ENCODE peak calls at places on chromosomes 5 and 9, in eight cellular contexts. One of them, this sample, is unnamed.

GRCh38 chr9:133592731-133593409 is 16.3 kb downstream of the FAM163B start:
- DNase-seq in psoas muscle: no peak
- DNase-seq in stimulated activated CD8-positive, alpha-beta memory T cell treated with anti-CD3 and anti-CD28 coated beads, Interleukin-15, amount 100 ng/mL, for 1 hour: no peak
- DNase-seq in amniotic stem cell: no peak
- DNase-seq in naive thymus-derived CD8-positive, alpha-beta T cell: no peak
- DNase-seq in GM23248: no peak
- DNase-seq in NCI-H1694 treated with DMSO at 0.1 percent for 48 hours: peak
- DNase-seq in cardiac muscle cell: peak
- DNase-seq in this sample: no peak

GRCh38 chr9:131618785-131619184 is 73.5 kb downstream of the PRRT1B start:
- DNase-seq in psoas muscle: no peak
- DNase-seq in stimulated activated CD8-positive, alpha-beta memory T cell treated with anti-CD3 and anti-CD28 coated beads, Interleukin-15, amount 100 ng/mL, for 1 hour: no peak
- DNase-seq in amniotic stem cell: no peak
- DNase-seq in naive thymus-derived CD8-positive, alpha-beta T cell: no peak
- DNase-seq in GM23248: no peak
- DNase-seq in NCI-H1694 treated with DMSO at 0.1 percent for 48 hours: no peak
- DNase-seq in cardiac muscle cell: no peak
- DNase-seq in this sample: no peak

GRCh38 chr5:123350744-123351143 is 72.5 kb downstream of the CEP120 start:
- DNase-seq in psoas muscle: no peak
- DNase-seq in stimulated activated CD8-positive, alpha-beta memory T cell treated with anti-CD3 and anti-CD28 coated beads, Interleukin-15, amount 100 ng/mL, for 1 hour: no peak
- DNase-seq in amniotic stem cell: no peak
- DNase-seq in naive thymus-derived CD8-positive, alpha-beta T cell: no peak
- DNase-seq in GM23248: peak
- DNase-seq in NCI-H1694 treated with DMSO at 0.1 percent for 48 hours: no peak
- DNase-seq in cardiac muscle cell: no peak
- DNase-seq in this sample: no peak

GRCh38 chr5:115583474-115583873 is 18.8 kb downstream of the TICAM2 start:
- DNase-seq in psoas muscle: no peak
- DNase-seq in stimulated activated CD8-positive, alpha-beta memory T cell treated with anti-CD3 and anti-CD28 coated beads, Interleukin-15, amount 100 ng/mL, for 1 hour: no peak
- DNase-seq in amniotic stem cell: no peak
- DNase-seq in naive thymus-derived CD8-positive, alpha-beta T cell: no peak
- DNase-seq in GM23248: peak
- DNase-seq in NCI-H1694 treated with DMSO at 0.1 percent for 48 hours: no peak
- DNase-seq in cardiac muscle cell: peak
- DNase-seq in this sample: no peak

GRCh38 chr5:33788922-33789321 is 102.9 kb downstream of the ADAMTS12 start:
- DNase-seq in psoas muscle: no peak
- DNase-seq in stimulated activated CD8-positive, alpha-beta memory T cell treated with anti-CD3 and anti-CD28 coated beads, Interleukin-15, amount 100 ng/mL, for 1 hour: no peak
- DNase-seq in amniotic stem cell: peak
- DNase-seq in naive thymus-derived CD8-positive, alpha-beta T cell: no peak
- DNase-seq in GM23248: peak
- DNase-seq in NCI-H1694 treated with DMSO at 0.1 percent for 48 hours: no peak
- DNase-seq in cardiac muscle cell: peak
- DNase-seq in this sample: no peak

GRCh38 chr5:30849801-30850370 is 343.6 kb upstream of the CDH6 start:
- DNase-seq in psoas muscle: no peak
- DNase-seq in stimulated activated CD8-positive, alpha-beta memory T cell treated with anti-CD3 and anti-CD28 coated beads, Interleukin-15, amount 100 ng/mL, for 1 hour: no peak
- DNase-seq in amniotic stem cell: peak
- DNase-seq in naive thymus-derived CD8-positive, alpha-beta T cell: no peak
- DNase-seq in GM23248: peak
- DNase-seq in NCI-H1694 treated with DMSO at 0.1 percent for 48 hours: no peak
- DNase-seq in cardiac muscle cell: peak
- DNase-seq in this sample: no peak

GRCh38 chr5:102959055-102959454 is 160.9 kb downstream of the GIN1 start:
- DNase-seq in psoas muscle: no peak
- DNase-seq in stimulated activated CD8-positive, alpha-beta memory T cell treated with anti-CD3 and anti-CD28 coated beads, Interleukin-15, amount 100 ng/mL, for 1 hour: no peak
- DNase-seq in amniotic stem cell: peak
- DNase-seq in naive thymus-derived CD8-positive, alpha-beta T cell: no peak
- DNase-seq in GM23248: peak
- DNase-seq in NCI-H1694 treated with DMSO at 0.1 percent for 48 hours: no peak
- DNase-seq in cardiac muscle cell: peak
- DNase-seq in this sample: no peak

GRCh38 chr5:37412515-37412914 is 33.4 kb downstream of the WDR70 start:
- DNase-seq in psoas muscle: no peak
- DNase-seq in stimulated activated CD8-positive, alpha-beta memory T cell treated with anti-CD3 and anti-CD28 coated beads, Interleukin-15, amount 100 ng/mL, for 1 hour: no peak
- DNase-seq in amniotic stem cell: no peak
- DNase-seq in naive thymus-derived CD8-positive, alpha-beta T cell: no peak
- DNase-seq in GM23248: no peak
- DNase-seq in NCI-H1694 treated with DMSO at 0.1 percent for 48 hours: no peak
- DNase-seq in cardiac muscle cell: no peak
- DNase-seq in this sample: no peak

GRCh38 chr9:127779136-127779981 is 893 bp upstream of the SH2D3C start:
- DNase-seq in psoas muscle: no peak
- DNase-seq in stimulated activated CD8-positive, alpha-beta memory T cell treated with anti-CD3 and anti-CD28 coated beads, Interleukin-15, amount 100 ng/mL, for 1 hour: no peak
- DNase-seq in amniotic stem cell: no peak
- DNase-seq in naive thymus-derived CD8-positive, alpha-beta T cell: no peak
- DNase-seq in GM23248: peak
- DNase-seq in NCI-H1694 treated with DMSO at 0.1 percent for 48 hours: no peak
- DNase-seq in cardiac muscle cell: peak
- DNase-seq in this sample: peak

GRCh38 chr5:31664566-31664965 is 25.6 kb downstream of the PDZD2 start:
- DNase-seq in psoas muscle: no peak
- DNase-seq in stimulated activated CD8-positive, alpha-beta memory T cell treated with anti-CD3 and anti-CD28 coated beads, Interleukin-15, amount 100 ng/mL, for 1 hour: no peak
- DNase-seq in amniotic stem cell: no peak
- DNase-seq in naive thymus-derived CD8-positive, alpha-beta T cell: no peak
- DNase-seq in GM23248: no peak
- DNase-seq in NCI-H1694 treated with DMSO at 0.1 percent for 48 hours: no peak
- DNase-seq in cardiac muscle cell: peak
- DNase-seq in this sample: no peak

GRCh38 chr5:68088302-68088701 is 127.3 kb upstream of the PIK3R1 start:
- DNase-seq in psoas muscle: no peak
- DNase-seq in stimulated activated CD8-positive, alpha-beta memory T cell treated with anti-CD3 and anti-CD28 coated beads, Interleukin-15, amount 100 ng/mL, for 1 hour: no peak
- DNase-seq in amniotic stem cell: peak
- DNase-seq in naive thymus-derived CD8-positive, alpha-beta T cell: no peak
- DNase-seq in GM23248: peak
- DNase-seq in NCI-H1694 treated with DMSO at 0.1 percent for 48 hours: no peak
- DNase-seq in cardiac muscle cell: peak
- DNase-seq in this sample: no peak

GRCh38 chr9:89449261-89449671 is 48.6 kb downstream of the SEMA4D start:
- DNase-seq in psoas muscle: no peak
- DNase-seq in stimulated activated CD8-positive, alpha-beta memory T cell treated with anti-CD3 and anti-CD28 coated beads, Interleukin-15, amount 100 ng/mL, for 1 hour: no peak
- DNase-seq in amniotic stem cell: no peak
- DNase-seq in naive thymus-derived CD8-positive, alpha-beta T cell: no peak
- DNase-seq in GM23248: no peak
- DNase-seq in NCI-H1694 treated with DMSO at 0.1 percent for 48 hours: no peak
- DNase-seq in cardiac muscle cell: no peak
- DNase-seq in this sample: peak

GRCh38 chr5:66713998-66714397 is 117.8 kb downstream of the MAST4 start:
- DNase-seq in psoas muscle: no peak
- DNase-seq in stimulated activated CD8-positive, alpha-beta memory T cell treated with anti-CD3 and anti-CD28 coated beads, Interleukin-15, amount 100 ng/mL, for 1 hour: no peak
- DNase-seq in amniotic stem cell: no peak
- DNase-seq in naive thymus-derived CD8-positive, alpha-beta T cell: no peak
- DNase-seq in GM23248: peak
- DNase-seq in NCI-H1694 treated with DMSO at 0.1 percent for 48 hours: no peak
- DNase-seq in cardiac muscle cell: peak
- DNase-seq in this sample: no peak

GRCh38 chr9:124813041-124813440 is 36.1 kb downstream of the OLFML2A start:
- DNase-seq in psoas muscle: no peak
- DNase-seq in stimulated activated CD8-positive, alpha-beta memory T cell treated with anti-CD3 and anti-CD28 coated beads, Interleukin-15, amount 100 ng/mL, for 1 hour: no peak
- DNase-seq in amniotic stem cell: no peak
- DNase-seq in naive thymus-derived CD8-positive, alpha-beta T cell: no peak
- DNase-seq in GM23248: no peak
- DNase-seq in NCI-H1694 treated with DMSO at 0.1 percent for 48 hours: no peak
- DNase-seq in cardiac muscle cell: no peak
- DNase-seq in this sample: no peak

GRCh38 chr5:138701678-138702077 is 51.5 kb upstream of the CTNNA1 start:
- DNase-seq in psoas muscle: no peak
- DNase-seq in stimulated activated CD8-positive, alpha-beta memory T cell treated with anti-CD3 and anti-CD28 coated beads, Interleukin-15, amount 100 ng/mL, for 1 hour: no peak
- DNase-seq in amniotic stem cell: no peak
- DNase-seq in naive thymus-derived CD8-positive, alpha-beta T cell: no peak
- DNase-seq in GM23248: no peak
- DNase-seq in NCI-H1694 treated with DMSO at 0.1 percent for 48 hours: no peak
- DNase-seq in cardiac muscle cell: no peak
- DNase-seq in this sample: no peak

GRCh38 chr9:113817171-113817570 is 58.9 kb upstream of the ZNF618 start:
- DNase-seq in psoas muscle: no peak
- DNase-seq in stimulated activated CD8-positive, alpha-beta memory T cell treated with anti-CD3 and anti-CD28 coated beads, Interleukin-15, amount 100 ng/mL, for 1 hour: no peak
- DNase-seq in amniotic stem cell: no peak
- DNase-seq in naive thymus-derived CD8-positive, alpha-beta T cell: no peak
- DNase-seq in GM23248: no peak
- DNase-seq in NCI-H1694 treated with DMSO at 0.1 percent for 48 hours: no peak
- DNase-seq in cardiac muscle cell: no peak
- DNase-seq in this sample: no peak

GRCh38 chr5:111463304-111463703 is 49.0 kb downstream of the STARD4 start:
- DNase-seq in psoas muscle: no peak
- DNase-seq in stimulated activated CD8-positive, alpha-beta memory T cell treated with anti-CD3 and anti-CD28 coated beads, Interleukin-15, amount 100 ng/mL, for 1 hour: no peak
- DNase-seq in amniotic stem cell: no peak
- DNase-seq in naive thymus-derived CD8-positive, alpha-beta T cell: no peak
- DNase-seq in GM23248: no peak
- DNase-seq in NCI-H1694 treated with DMSO at 0.1 percent for 48 hours: no peak
- DNase-seq in cardiac muscle cell: no peak
- DNase-seq in this sample: no peak

GRCh38 chr9:123111977-123112869 is 78.8 kb downstream of the GPR21 start:
- DNase-seq in psoas muscle: no peak
- DNase-seq in stimulated activated CD8-positive, alpha-beta memory T cell treated with anti-CD3 and anti-CD28 coated beads, Interleukin-15, amount 100 ng/mL, for 1 hour: no peak
- DNase-seq in amniotic stem cell: no peak
- DNase-seq in naive thymus-derived CD8-positive, alpha-beta T cell: no peak
- DNase-seq in GM23248: no peak
- DNase-seq in NCI-H1694 treated with DMSO at 0.1 percent for 48 hours: no peak
- DNase-seq in cardiac muscle cell: peak
- DNase-seq in this sample: peak

GRCh38 chr5:93574939-93575241 is 6.1 kb downstream of the NR2F1-AS1 start:
- DNase-seq in psoas muscle: no peak
- DNase-seq in stimulated activated CD8-positive, alpha-beta memory T cell treated with anti-CD3 and anti-CD28 coated beads, Interleukin-15, amount 100 ng/mL, for 1 hour: no peak
- DNase-seq in amniotic stem cell: no peak
- DNase-seq in naive thymus-derived CD8-positive, alpha-beta T cell: no peak
- DNase-seq in GM23248: no peak
- DNase-seq in NCI-H1694 treated with DMSO at 0.1 percent for 48 hours: no peak
- DNase-seq in cardiac muscle cell: no peak
- DNase-seq in this sample: no peak

GRCh38 chr5:129003232-129003631 is 37.9 kb downstream of the SLC27A6 start:
- DNase-seq in psoas muscle: no peak
- DNase-seq in stimulated activated CD8-positive, alpha-beta memory T cell treated with anti-CD3 and anti-CD28 coated beads, Interleukin-15, amount 100 ng/mL, for 1 hour: no peak
- DNase-seq in amniotic stem cell: no peak
- DNase-seq in naive thymus-derived CD8-positive, alpha-beta T cell: no peak
- DNase-seq in GM23248: no peak
- DNase-seq in NCI-H1694 treated with DMSO at 0.1 percent for 48 hours: no peak
- DNase-seq in cardiac muscle cell: no peak
- DNase-seq in this sample: no peak

GRCh38 chr5:34007116-34007674 is 655 bp downstream of the AMACR start:
- DNase-seq in psoas muscle: no peak
- DNase-seq in stimulated activated CD8-positive, alpha-beta memory T cell treated with anti-CD3 and anti-CD28 coated beads, Interleukin-15, amount 100 ng/mL, for 1 hour: no peak
- DNase-seq in amniotic stem cell: no peak
- DNase-seq in naive thymus-derived CD8-positive, alpha-beta T cell: no peak
- DNase-seq in GM23248: peak
- DNase-seq in NCI-H1694 treated with DMSO at 0.1 percent for 48 hours: no peak
- DNase-seq in cardiac muscle cell: peak
- DNase-seq in this sample: peak

GRCh38 chr5:362189-362588 is 40.7 kb downstream of the AHRR start:
- DNase-seq in psoas muscle: no peak
- DNase-seq in stimulated activated CD8-positive, alpha-beta memory T cell treated with anti-CD3 and anti-CD28 coated beads, Interleukin-15, amount 100 ng/mL, for 1 hour: no peak
- DNase-seq in amniotic stem cell: no peak
- DNase-seq in naive thymus-derived CD8-positive, alpha-beta T cell: no peak
- DNase-seq in GM23248: no peak
- DNase-seq in NCI-H1694 treated with DMSO at 0.1 percent for 48 hours: no peak
- DNase-seq in cardiac muscle cell: no peak
- DNase-seq in this sample: peak

GRCh38 chr9:124511426-124511840 is 4.2 kb upstream of the NR5A1 start:
- DNase-seq in psoas muscle: no peak
- DNase-seq in stimulated activated CD8-positive, alpha-beta memory T cell treated with anti-CD3 and anti-CD28 coated beads, Interleukin-15, amount 100 ng/mL, for 1 hour: no peak
- DNase-seq in amniotic stem cell: no peak
- DNase-seq in naive thymus-derived CD8-positive, alpha-beta T cell: no peak
- DNase-seq in GM23248: no peak
- DNase-seq in NCI-H1694 treated with DMSO at 0.1 percent for 48 hours: no peak
- DNase-seq in cardiac muscle cell: no peak
- DNase-seq in this sample: no peak

This sample was measured in spleen.